ENCODE peak calls at places on chromosomes 2 and 18, in four cellular contexts. X is dorsolateral prefrontal cortex, E is pancreas, Y is GM23338. O is an unnamed sample.

GRCh38 chr2:170665743-170666142 is 49.4 kb upstream of the SP5 start:
- DNase-seq in E (no peak), X (no peak), Y (no peak), O (no peak)

GRCh38 chr2:26284132-26284531 is 39.4 kb downstream of the HADHB start:
- DNase-seq in X (no peak), E (no peak), Y (no peak), O (no peak)

GRCh38 chr2:46701152-46701551 is 214.5 kb downstream of the MCFD2 start:
- DNase-seq in X (no peak), E (no peak), Y (no peak), O (no peak)

GRCh38 chr2:240988146-240988545 is 10.3 kb upstream of the SNED1 start:
- DNase-seq in Y (no peak), X (no peak), E (peak), O (no peak)

GRCh38 chr18:29191263-29191662 is 1014.3 kb upstream of the CDH2 start:
- DNase-seq in E (no peak), Y (peak), X (no peak), O (peak)

GRCh38 chr2:217657252-217657651 is 345.5 kb downstream of the TNS1 start:
- DNase-seq in E (no peak), X (no peak), Y (no peak), O (no peak)

GRCh38 chr2:177338177-177338721 is 54.3 kb upstream of the AGPS start:
- DNase-seq in X (no peak), Y (no peak), E (no peak), O (no peak)

GRCh38 chr18:27632706-27633105 is 447.6 kb upstream of the CHST9 start:
- DNase-seq in Y (no peak), X (no peak), E (no peak), O (no peak)

GRCh38 chr2:41791523-41791922 is 256.3 kb upstream of the PKDCC start:
- DNase-seq in E (no peak), Y (peak), X (no peak), O (no peak)

GRCh38 chr2:170770008-170770303 is 222 bp upstream of the ERICH2 start:
- DNase-seq in Y (no peak), X (no peak), E (no peak), O (no peak)

GRCh38 chr2:127149384-127149783 is 42.4 kb upstream of the BIN1 start:
- DNase-seq in Y (no peak), X (no peak), E (no peak), O (no peak)

GRCh38 chr18:71729611-71730010 is 814.5 kb downstream of the CBLN2 start:
- DNase-seq in X (no peak), E (no peak), Y (no peak), O (no peak)

GRCh38 chr2:72003796-72004195 is 143.9 kb downstream of the CYP26B1 start:
- DNase-seq in X (no peak), E (no peak), Y (no peak), O (no peak)

GRCh38 chr2:233051241-233052149 is 8.6 kb upstream of the INPP5D start:
- DNase-seq in X (no peak), E (no peak), Y (peak), O (peak)

GRCh38 chr2:88580088-88580487 is 47.2 kb downstream of the EIF2AK3 start:
- DNase-seq in E (no peak), X (no peak), Y (no peak), O (no peak)

GRCh38 chr18:55100817-55101457 is 141.7 kb upstream of the CCDC68 start:
- DNase-seq in E (no peak), X (no peak), Y (no peak), O (no peak)

GRCh38 chr18:32922951-32923430 is 150.2 kb upstream of the KLHL14 start:
- DNase-seq in Y (no peak), E (no peak), X (no peak), O (no peak)

GRCh38 chr2:151189125-151189524 is 72.5 kb downstream of the RBM43 start:
- DNase-seq in E (no peak), Y (no peak), X (no peak), O (no peak)

GRCh38 chr2:219175928-219176817 is 552 bp downstream of the CNPPD1 start:
- DNase-seq in X (peak), Y (no peak), E (peak), O (peak)

GRCh38 chr2:99953750-99954149 is 188.6 kb downstream of the AFF3 start:
- DNase-seq in E (no peak), Y (no peak), X (no peak), O (no peak)

GRCh38 chr18:63823516-63824219 is 48.5 kb downstream of the SERPINB7 start:
- DNase-seq in Y (peak), X (peak), E (peak), O (no peak)

GRCh38 chr2:160583823-160584537 is 90.4 kb upstream of the RBMS1 start:
- DNase-seq in E (no peak), X (no peak), Y (peak), O (no peak)

GRCh38 chr18:44545359-44545985 is 135.2 kb upstream of the SETBP1 start:
- DNase-seq in X (no peak), Y (no peak), E (no peak), O (no peak)

GRCh38 chr18:35464731-35465728 is 32.7 kb downstream of the INO80C start:
- DNase-seq in E (no peak), X (no peak), Y (no peak), O (no peak)

GRCh38 chr2:39737661-39738060 is 41.4 kb downstream of the THUMPD2 start:
- DNase-seq in E (no peak), Y (peak), X (peak), O (peak)

GRCh38 chr2:130263606-130264005 is 65.4 kb upstream of the TUBA3E start:
- DNase-seq in X (no peak), E (no peak), Y (no peak), O (no peak)

O was measured in H9.